ENCODE peak calls at places on chromosomes 11 and 22, in four cellular contexts. A, P, Y and E are unnamed samples.

GRCh38 chr11:6505577-6506240 is 8.6 kb downstream of the DNHD1 start:
- DNase-seq in A (peak), P (peak), Y (peak), E (no peak)

GRCh38 chr11:36818410-36818809 is 220.4 kb upstream of the RAG2 start:
- DNase-seq in A (peak), P (no peak), Y (no peak), E (no peak)

GRCh38 chr11:1226226-1226961 is 3.5 kb downstream of the MUC5B start:
- DNase-seq in A (no peak), P (no peak), Y (no peak), E (peak)

GRCh38 chr11:110479070-110479444 is 49.3 kb downstream of the FDX1 start:
- DNase-seq in A (peak), P (no peak), Y (no peak), E (no peak)

GRCh38 chr22:47283616-47284270 is 521.3 kb downstream of the TBC1D22A start:
- DNase-seq in A (no peak), P (no peak), Y (no peak), E (no peak)

GRCh38 chr11:13109616-13110015 is 100.5 kb downstream of the RASSF10 start:
- DNase-seq in A (no peak), P (no peak), Y (no peak), E (no peak)

GRCh38 chr11:1618231-1618630 is 3.7 kb downstream of the KRTAP5-4 start:
- DNase-seq in A (no peak), P (no peak), Y (peak), E (no peak)

GRCh38 chr22:39932918-39933649 is 27.1 kb upstream of the TMA7B start:
- DNase-seq in A (peak), P (no peak), Y (peak), E (no peak)

GRCh38 chr11:131688056-131688693 is 317.8 kb downstream of the NTM start:
- DNase-seq in A (peak), P (no peak), Y (peak), E (no peak)

GRCh38 chr22:47373648-47374272 is 611.3 kb downstream of the TBC1D22A start:
- DNase-seq in A (no peak), P (no peak), Y (no peak), E (no peak)

GRCh38 chr11:31844351-31844750 is 33.2 kb upstream of the PAX6 start:
- DNase-seq in A (no peak), P (no peak), Y (peak), E (no peak)

GRCh38 chr11:44565008-44565745 is at the start of gene CD82:
- DNase-seq in A (peak), P (peak), Y (peak), E (peak)
- TF ChIP-seq CTCF in A (peak), P (peak), Y (peak), E (peak)

GRCh38 chr11:112355726-112356125 is 95.1 kb upstream of the PLET1 start:
- DNase-seq in A (peak), P (no peak), Y (peak), E (no peak)
- TF ChIP-seq CTCF in A (peak), P (no peak), Y (peak), E (no peak)

GRCh38 chr22:32206774-32207758 is 2.2 kb upstream of the RFPL2 start:
- DNase-seq in A (peak), P (peak), Y (peak), E (no peak)
- TF ChIP-seq CTCF in A (peak), P (peak), Y (peak), E (peak)

GRCh38 chr11:23554002-23554401 is 693.7 kb upstream of the CCDC179 start:
- DNase-seq in A (no peak), P (no peak), Y (no peak), E (no peak)
- TF ChIP-seq CTCF in A (no peak), P (no peak), Y (peak), E (no peak)

GRCh38 chr11:46369458-46370152 is 11.9 kb upstream of the MDK start:
- DNase-seq in A (peak), P (no peak), Y (peak), E (no peak)

GRCh38 chr11:46366260-46366659 is 15.2 kb upstream of the MDK start:
- DNase-seq in A (no peak), P (no peak), Y (no peak), E (no peak)

GRCh38 chr11:46367244-46367915 is 14.1 kb upstream of the MDK start:
- DNase-seq in A (peak), P (peak), Y (peak), E (peak)

GRCh38 chr11:46366661-46367161 is 14.8 kb upstream of the MDK start:
- DNase-seq in A (peak), P (no peak), Y (no peak), E (no peak)

DNA sequence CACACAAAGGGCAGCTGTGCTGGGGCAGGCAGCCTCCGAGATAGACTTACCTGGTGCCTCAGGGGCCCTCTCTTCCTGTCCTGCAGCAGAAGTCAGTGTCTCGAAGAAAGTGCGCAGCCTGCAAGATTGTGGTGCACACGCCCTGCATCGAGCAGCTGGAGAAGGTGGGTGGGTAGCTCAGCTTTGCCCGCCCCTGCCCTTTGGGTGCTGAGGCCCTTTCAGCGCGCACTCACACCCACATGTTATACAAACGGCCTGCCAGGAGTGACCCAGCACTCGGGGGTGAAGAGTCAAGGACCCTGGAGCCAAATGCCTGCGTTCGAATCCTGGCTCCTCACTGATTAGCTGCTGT is 13.6 kb upstream of the MDK start:
- DNase-seq in A (no peak), P (no peak), Y (no peak), E (no peak)
- TF ChIP-seq CTCF in A (no peak), P (no peak), Y (no peak), E (no peak)

GRCh38 chr11:100682247-100682969 is 4.7 kb upstream of the ARHGAP42 start:
- DNase-seq in A (peak), P (no peak), Y (peak), E (no peak)
- TF ChIP-seq CTCF in A (no peak), P (peak), Y (peak), E (no peak)

DNA sequence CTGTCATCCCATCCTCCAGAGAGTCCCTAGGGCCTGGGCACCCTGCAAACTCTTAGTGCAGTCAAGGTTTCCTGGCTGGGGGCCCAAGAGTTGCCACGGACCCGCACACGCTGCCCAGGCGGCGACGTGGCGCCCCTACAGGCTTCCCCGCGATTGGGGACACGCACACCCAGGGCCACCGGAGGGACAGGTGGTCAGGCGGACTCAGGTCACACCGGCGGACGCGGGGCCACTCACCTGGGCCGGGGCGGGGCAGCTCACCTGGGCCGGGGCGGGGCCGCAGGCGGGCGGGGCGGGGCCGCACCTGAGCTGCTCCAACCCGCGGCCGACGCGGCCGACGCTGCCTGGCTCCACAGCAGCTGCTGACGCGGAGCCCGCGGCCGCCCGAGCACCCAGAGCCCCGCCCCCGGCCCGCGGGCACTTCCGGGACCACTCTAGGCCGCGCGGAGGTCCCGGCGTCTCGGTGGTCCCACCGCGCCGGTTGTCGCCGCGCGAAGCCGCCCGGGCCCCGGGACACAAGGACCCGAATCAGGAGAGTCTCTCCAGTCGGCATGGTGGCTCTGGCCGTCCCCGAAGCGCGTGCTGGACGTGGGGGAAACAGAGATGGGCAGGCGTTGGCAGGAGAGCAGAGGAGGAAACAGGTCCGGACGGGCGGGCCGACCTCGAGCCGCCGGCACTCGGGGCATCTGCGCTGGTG is at the start of gene ZNF70:
- DNase-seq in A (peak), P (peak), Y (peak), E (peak)
- TF ChIP-seq CTCF in A (peak), P (no peak), Y (peak), E (peak)

GRCh38 chr11:103927535-103927934 is 108.9 kb upstream of the DDI1 start:
- DNase-seq in A (peak), P (no peak), Y (peak), E (no peak)
- TF ChIP-seq CTCF in A (no peak), P (peak), Y (peak), E (no peak)